ENCODE peak calls at places on chromosomes 11 and 22, in six cellular contexts. One of them, this sample, is unnamed.
A peak's percentile ranks its signal among the peaks of the same experiment; 100 is the strongest.

GRCh38 chr11:117026593-117027330 is 71.5 kb downstream of the SIK3 start:
- DNase-seq in K562: no peak
- DNase-seq in A549: no peak
- DNase-seq in GM12878: no peak
- DNase-seq in HepG2: no peak
- DNase-seq in endothelial cell of umbilical vein: no peak
- DNase-seq in this sample: peak; percentile 40

GRCh38 chr11:73314121-73314948 is 6.3 kb downstream of the ARHGEF17 start:
- DNase-seq in GM12878: no peak
- DNase-seq in endothelial cell of umbilical vein: no peak
- DNase-seq in HepG2: peak; percentile 95
- DNase-seq in A549: peak; percentile 30
- DNase-seq in K562: peak; percentile 42
- DNase-seq in this sample: peak; percentile 69

GRCh38 chr11:17976651-17977050 is 36.2 kb downstream of the SERGEF start:
- DNase-seq in GM12878: no peak
- DNase-seq in endothelial cell of umbilical vein: no peak
- DNase-seq in A549: no peak
- DNase-seq in HepG2: no peak
- DNase-seq in K562: no peak
- DNase-seq in this sample: no peak

GRCh38 chr11:32584921-32585320 is 1.3 kb downstream of the EIF3M start:
- DNase-seq in K562: peak; percentile 17
- DNase-seq in A549: no peak
- DNase-seq in endothelial cell of umbilical vein: peak; percentile 24
- DNase-seq in HepG2: no peak
- DNase-seq in GM12878: no peak
- DNase-seq in this sample: peak; percentile 24

GRCh38 chr11:16881074-16881709 is 133.0 kb downstream of the PLEKHA7 start:
- DNase-seq in K562: peak; percentile 61
- DNase-seq in HepG2: no peak
- DNase-seq in GM12878: no peak
- DNase-seq in endothelial cell of umbilical vein: no peak
- DNase-seq in A549: no peak
- DNase-seq in this sample: peak; percentile 4

GRCh38 chr11:36273110-36273509 is 16.1 kb downstream of the COMMD9 start:
- DNase-seq in K562: no peak
- DNase-seq in endothelial cell of umbilical vein: no peak
- DNase-seq in HepG2: no peak
- DNase-seq in GM12878: no peak
- DNase-seq in A549: no peak
- DNase-seq in this sample: no peak

GRCh38 chr11:67301951-67302516 is 1.3 kb upstream of the SSH3 start:
- DNase-seq in A549: peak; percentile 59
- DNase-seq in GM12878: no peak
- DNase-seq in K562: no peak
- DNase-seq in HepG2: no peak
- DNase-seq in endothelial cell of umbilical vein: no peak
- DNase-seq in this sample: peak; percentile 43

GRCh38 chr11:36266767-36267166 is 22.5 kb downstream of the COMMD9 start:
- DNase-seq in A549: no peak
- DNase-seq in HepG2: no peak
- DNase-seq in GM12878: no peak
- DNase-seq in K562: no peak
- DNase-seq in endothelial cell of umbilical vein: no peak
- DNase-seq in this sample: no peak

GRCh38 chr11:46294365-46295309 is 17.2 kb downstream of the CREB3L1 start:
- DNase-seq in HepG2: no peak
- DNase-seq in GM12878: no peak
- DNase-seq in A549: no peak
- DNase-seq in endothelial cell of umbilical vein: no peak
- DNase-seq in K562: peak; percentile 74
- DNase-seq in this sample: no peak

GRCh38 chr11:61885166-61885778 is 6.1 kb downstream of the FADS3 start:
- DNase-seq in K562: peak; percentile 37
- DNase-seq in HepG2: no peak
- DNase-seq in A549: no peak
- DNase-seq in GM12878: no peak
- DNase-seq in endothelial cell of umbilical vein: no peak
- DNase-seq in this sample: no peak

GRCh38 chr11:118621898-118622375 is 14.5 kb downstream of the PHLDB1 start:
- DNase-seq in endothelial cell of umbilical vein: peak; percentile 22
- DNase-seq in HepG2: no peak
- DNase-seq in K562: no peak
- DNase-seq in A549: no peak
- DNase-seq in GM12878: no peak
- DNase-seq in this sample: no peak

GRCh38 chr11:22304337-22304961 is 33.7 kb upstream of the SLC17A6 start:
- DNase-seq in K562: peak; percentile 25
- DNase-seq in endothelial cell of umbilical vein: peak; percentile 34
- DNase-seq in A549: peak; percentile 52
- DNase-seq in GM12878: no peak
- DNase-seq in HepG2: peak; percentile 12
- DNase-seq in this sample: peak; percentile 42

GRCh38 chr11:109892321-109892794 is 200.8 kb upstream of the ZC3H12C start:
- DNase-seq in HepG2: no peak
- DNase-seq in endothelial cell of umbilical vein: no peak
- DNase-seq in A549: no peak
- DNase-seq in GM12878: no peak
- DNase-seq in K562: peak; percentile 74
- DNase-seq in this sample: no peak

GRCh38 chr11:116374085-116374484 is 398.7 kb downstream of the BUD13 start:
- DNase-seq in endothelial cell of umbilical vein: no peak
- DNase-seq in GM12878: no peak
- DNase-seq in K562: no peak
- DNase-seq in HepG2: no peak
- DNase-seq in A549: no peak
- DNase-seq in this sample: no peak

GRCh38 chr22:29470159-29470855 is 9.7 kb upstream of the NEFH start:
- DNase-seq in HepG2: peak; percentile 26
- DNase-seq in K562: peak; percentile 80
- DNase-seq in endothelial cell of umbilical vein: peak; percentile 26
- DNase-seq in GM12878: no peak
- DNase-seq in A549: peak; percentile 75
- DNase-seq in this sample: peak; percentile 81

GRCh38 chr11:111694851-111695250 is 71.3 kb downstream of the PPP2R1B start:
- DNase-seq in GM12878: no peak
- DNase-seq in HepG2: no peak
- DNase-seq in A549: peak; percentile 41
- DNase-seq in endothelial cell of umbilical vein: peak; percentile 26
- DNase-seq in K562: peak; percentile 29
- DNase-seq in this sample: no peak

GRCh38 chr22:44942979-44943700 is 66.7 kb downstream of the PHF21B start:
- DNase-seq in GM12878: no peak
- DNase-seq in K562: no peak
- DNase-seq in HepG2: no peak
- DNase-seq in endothelial cell of umbilical vein: no peak
- DNase-seq in A549: no peak
- DNase-seq in this sample: no peak

GRCh38 chr11:79212711-79213110 is 228.1 kb downstream of the TENM4 start:
- DNase-seq in endothelial cell of umbilical vein: no peak
- DNase-seq in HepG2: no peak
- DNase-seq in GM12878: no peak
- DNase-seq in A549: no peak
- DNase-seq in K562: no peak
- DNase-seq in this sample: no peak

GRCh38 chr11:11252403-11252802 is 100.6 kb downstream of the CSNK2A3 start:
- DNase-seq in K562: no peak
- DNase-seq in HepG2: no peak
- DNase-seq in A549: no peak
- DNase-seq in endothelial cell of umbilical vein: no peak
- DNase-seq in GM12878: no peak
- DNase-seq in this sample: no peak

GRCh38 chr11:60923326-60923725 is 934 bp upstream of the TMEM132A start:
- DNase-seq in endothelial cell of umbilical vein: no peak
- DNase-seq in GM12878: no peak
- DNase-seq in K562: no peak
- DNase-seq in A549: no peak
- DNase-seq in HepG2: no peak
- DNase-seq in this sample: no peak

GRCh38 chr11:115198301-115198700 is 305.9 kb downstream of the CADM1 start:
- DNase-seq in endothelial cell of umbilical vein: no peak
- DNase-seq in HepG2: no peak
- DNase-seq in GM12878: no peak
- DNase-seq in K562: no peak
- DNase-seq in A549: no peak
- DNase-seq in this sample: no peak

GRCh38 chr22:38136607-38137006 is 26.1 kb upstream of the BAIAP2L2 start:
- DNase-seq in K562: no peak
- DNase-seq in GM12878: no peak
- DNase-seq in A549: no peak
- DNase-seq in endothelial cell of umbilical vein: no peak
- DNase-seq in HepG2: no peak
- DNase-seq in this sample: no peak

GRCh38 chr22:21947040-21948014 is 5.3 kb downstream of the PPM1F start:
- DNase-seq in endothelial cell of umbilical vein: peak; percentile 66
- DNase-seq in GM12878: no peak
- DNase-seq in K562: peak; percentile 98
- DNase-seq in HepG2: peak; percentile 27
- DNase-seq in A549: peak; percentile 22
- DNase-seq in this sample: peak; percentile 28
- TF ChIP-seq CTCF in endothelial cell of umbilical vein: peak; percentile 67
- TF ChIP-seq CTCF in GM12878: peak; percentile 13
- TF ChIP-seq CTCF in K562: peak; percentile 99
- TF ChIP-seq CTCF in HepG2: peak; percentile 22
- TF ChIP-seq CTCF in A549: peak; percentile 6
- TF ChIP-seq CTCF in this sample: peak; percentile 20

GRCh38 chr22:24423519-24424000 is 3.8 kb upstream of the ADORA2A start:
- DNase-seq in endothelial cell of umbilical vein: peak; percentile 44
- DNase-seq in HepG2: no peak
- DNase-seq in A549: peak; percentile 21
- DNase-seq in GM12878: no peak
- DNase-seq in K562: peak; percentile 82
- DNase-seq in this sample: peak; percentile 66

GRCh38 chr22:24424001-24424900 is 3.1 kb upstream of the ADORA2A start:
- DNase-seq in endothelial cell of umbilical vein: no peak
- DNase-seq in GM12878: no peak
- DNase-seq in K562: no peak
- DNase-seq in HepG2: no peak
- DNase-seq in A549: no peak
- DNase-seq in this sample: peak; percentile 53

GRCh38 chr22:24426436-24426835 is 963 bp upstream of the ADORA2A start:
- DNase-seq in HepG2: no peak
- DNase-seq in K562: no peak
- DNase-seq in A549: no peak
- DNase-seq in endothelial cell of umbilical vein: no peak
- DNase-seq in GM12878: no peak
- DNase-seq in this sample: no peak

GRCh38 chr22:24426859-24427499 is 420 bp upstream of the ADORA2A start:
- DNase-seq in K562: no peak
- DNase-seq in endothelial cell of umbilical vein: no peak
- DNase-seq in HepG2: no peak
- DNase-seq in A549: no peak
- DNase-seq in GM12878: no peak
- DNase-seq in this sample: no peak

GRCh38 chr22:24424901-24425775 is 2.3 kb upstream of the ADORA2A start:
- DNase-seq in GM12878: no peak
- DNase-seq in endothelial cell of umbilical vein: no peak
- DNase-seq in HepG2: no peak
- DNase-seq in K562: no peak
- DNase-seq in A549: no peak
- DNase-seq in this sample: no peak
- TF ChIP-seq POLR2A in GM12878: no peak
- TF ChIP-seq POLR2A in endothelial cell of umbilical vein: no peak
- TF ChIP-seq POLR2A in HepG2: no peak
- TF ChIP-seq POLR2A in K562: no peak
- TF ChIP-seq POLR2A in A549: no peak
- TF ChIP-seq POLR2A in this sample: no peak

GRCh38 chr22:20441631-20442484 is 4.2 kb upstream of the SCARF2 start:
- DNase-seq in A549: no peak
- DNase-seq in GM12878: no peak
- DNase-seq in K562: no peak
- DNase-seq in endothelial cell of umbilical vein: no peak
- DNase-seq in HepG2: no peak
- DNase-seq in this sample: no peak
- TF ChIP-seq MYC in A549: no peak
- TF ChIP-seq MYC in GM12878: no peak
- TF ChIP-seq MYC in K562: no peak
- TF ChIP-seq MYC in endothelial cell of umbilical vein: no peak
- TF ChIP-seq MYC in HepG2: no peak
- TF ChIP-seq MYC in this sample: no peak

GRCh38 chr22:19966908-19967750 is 25.5 kb upstream of the TXNRD2 start:
- DNase-seq in endothelial cell of umbilical vein: peak; percentile 31
- DNase-seq in A549: no peak
- DNase-seq in K562: no peak
- DNase-seq in HepG2: no peak
- DNase-seq in GM12878: no peak
- DNase-seq in this sample: no peak

GRCh38 chr22:19963863-19964642 is 22.4 kb upstream of the TXNRD2 start:
- DNase-seq in HepG2: no peak
- DNase-seq in K562: no peak
- DNase-seq in endothelial cell of umbilical vein: no peak
- DNase-seq in A549: no peak
- DNase-seq in GM12878: no peak
- DNase-seq in this sample: no peak

GRCh38 chr22:19967850-19968449 is 26.3 kb upstream of the TXNRD2 start:
- DNase-seq in A549: no peak
- DNase-seq in endothelial cell of umbilical vein: no peak
- DNase-seq in HepG2: no peak
- DNase-seq in K562: no peak
- DNase-seq in GM12878: no peak
- DNase-seq in this sample: no peak

GRCh38 chr22:19964701-19965386 is 23.2 kb upstream of the TXNRD2 start:
- DNase-seq in K562: no peak
- DNase-seq in HepG2: no peak
- DNase-seq in endothelial cell of umbilical vein: no peak
- DNase-seq in GM12878: no peak
- DNase-seq in A549: no peak
- DNase-seq in this sample: no peak

DNA sequence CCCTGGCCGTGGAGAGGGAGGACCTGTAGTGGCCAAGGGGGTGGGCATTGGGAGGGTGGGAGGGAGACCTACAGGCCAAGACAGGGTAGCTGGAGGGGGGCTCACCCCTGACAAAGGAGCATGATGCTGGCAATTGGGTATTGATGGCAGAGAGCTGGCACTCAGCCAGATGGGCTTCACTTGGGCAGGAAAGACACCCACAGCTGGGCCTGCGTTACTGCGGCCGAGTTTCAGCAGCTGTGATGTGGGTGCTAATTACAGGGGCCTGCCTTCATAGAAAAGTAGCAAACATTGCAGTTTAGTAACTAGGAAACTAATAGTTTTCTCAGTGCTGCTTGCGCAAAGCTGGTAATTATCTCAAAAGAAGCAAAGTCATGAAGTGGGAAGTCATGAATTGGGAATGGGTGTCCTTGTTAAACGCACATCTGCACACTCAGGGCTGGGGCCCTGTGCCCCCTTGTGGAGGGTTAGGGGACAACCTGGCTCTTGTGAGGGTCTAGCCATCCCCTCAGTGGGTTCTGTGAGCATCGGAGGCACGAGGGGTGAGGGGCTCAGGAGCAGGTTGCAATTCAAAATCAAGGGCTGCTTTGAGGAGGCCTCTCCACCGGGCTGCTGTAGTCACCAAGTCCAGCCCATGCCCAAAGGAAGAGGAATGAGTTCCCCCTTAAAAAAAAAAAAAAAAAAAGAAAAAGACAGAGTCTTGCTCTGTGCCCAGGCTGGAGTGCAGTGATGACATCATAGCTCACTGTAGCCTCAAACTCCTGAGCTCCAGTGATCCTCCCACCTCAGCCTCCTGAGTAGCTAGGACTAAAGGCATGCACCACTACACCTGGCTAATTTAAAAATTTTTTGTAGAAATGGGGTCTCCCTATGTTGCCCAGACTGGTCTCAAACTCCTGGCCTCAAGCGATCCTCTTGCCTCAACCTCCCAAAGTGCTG is 24.4 kb upstream of the TXNRD2 start:
- DNase-seq in A549: no peak
- DNase-seq in GM12878: no peak
- DNase-seq in HepG2: no peak
- DNase-seq in endothelial cell of umbilical vein: no peak
- DNase-seq in K562: peak; percentile 89
- DNase-seq in this sample: peak; percentile 68
- TF ChIP-seq CTCF in A549: no peak
- TF ChIP-seq CTCF in GM12878: no peak
- TF ChIP-seq CTCF in HepG2: peak; percentile 57
- TF ChIP-seq CTCF in endothelial cell of umbilical vein: peak; percentile 61
- TF ChIP-seq CTCF in K562: peak; percentile 84
- TF ChIP-seq CTCF in this sample: peak; percentile 62

This sample was measured in NB4.